ENCODE peak calls at places on chromosomes 12 and 14, in five cellular contexts. X, E, W, N and O are unnamed samples.
A peak's percentile ranks its signal among the peaks of the same experiment; 100 is the strongest.

GRCh38 chr12:47717443-47718193 is 7.7 kb downstream of the ENDOU start:
- DNase-seq in W (peak; percentile 85), E (peak; percentile 65), X (peak; percentile 42), N (peak; percentile 88), O (no peak)

GRCh38 chr14:102945346-102946130 is 23.1 kb downstream of the AMN start:
- DNase-seq in W (peak; percentile 84), E (no peak), X (no peak), N (peak; percentile 66), O (no peak)

GRCh38 chr12:64506955-64507354 is 55.0 kb downstream of the TBK1 start:
- DNase-seq in X (no peak), N (no peak), W (no peak), E (no peak), O (no peak)

GRCh38 chr12:108650083-108650482 is 16.4 kb upstream of the SELPLG start:
- DNase-seq in E (no peak), X (no peak), W (no peak), N (no peak), O (no peak)

GRCh38 chr12:131347345-131347714 is 363.6 kb upstream of the SFSWAP start:
- DNase-seq in E (no peak), N (no peak), X (no peak), W (no peak), O (no peak)

GRCh38 chr12:107571492-107571891 is 114.1 kb upstream of the PWP1 start:
- DNase-seq in W (no peak), E (no peak), N (no peak), X (no peak), O (no peak)

GRCh38 chr12:120261951-120262851 is 3.3 kb downstream of the PXN start:
- DNase-seq in E (peak; percentile 80), X (no peak), N (peak; percentile 58), W (no peak), O (peak; percentile 96)

GRCh38 chr12:116497051-116497529 is 62.1 kb upstream of the MAP1LC3B2 start:
- DNase-seq in X (no peak), E (no peak), N (no peak), W (no peak), O (peak; percentile 87)

GRCh38 chr12:64172143-64172970 is 49.7 kb downstream of the KICS2 start:
- DNase-seq in X (no peak), W (no peak), E (no peak), N (peak; percentile 36), O (peak; percentile 30)

GRCh38 chr14:105475269-105475915 is 771 bp downstream of the CRIP2 start:
- DNase-seq in X (no peak), N (peak; percentile 77), W (peak; percentile 9), E (no peak), O (peak; percentile 57)

GRCh38 chr12:122726056-122726558 is 4.5 kb downstream of the HCAR1 start:
- DNase-seq in N (no peak), X (peak; percentile 69), E (peak; percentile 90), W (no peak), O (peak; percentile 92)

GRCh38 chr14:40122978-40123648 is 690.9 kb upstream of the FBXO33 start:
- DNase-seq in N (peak; percentile 58), X (no peak), W (no peak), E (no peak), O (no peak)

GRCh38 chr12:45049912-45050318 is 984 bp downstream of the DBX2 start:
- DNase-seq in E (no peak), N (peak; percentile 0), W (no peak), X (no peak), O (no peak)

GRCh38 chr12:25377475-25378179 is 126.9 kb upstream of the KRAS start:
- DNase-seq in X (no peak), E (no peak), W (peak; percentile 94), N (peak; percentile 80), O (peak; percentile 44)

GRCh38 chr12:47190271-47190750 is 110.6 kb upstream of the AMIGO2 start:
- DNase-seq in E (peak; percentile 44), W (peak; percentile 74), N (peak; percentile 25), X (no peak), O (peak; percentile 80)

GRCh38 chr14:36975834-36976233 is 196.6 kb downstream of the SLC25A21 start:
- DNase-seq in W (peak; percentile 25), E (no peak), N (no peak), X (peak; percentile 79), O (peak; percentile 19)

GRCh38 chr12:106342397-106343212 is 14.9 kb upstream of the POLR3B start:
- DNase-seq in W (peak; percentile 75), X (peak; percentile 39), E (peak; percentile 77), N (peak; percentile 96), O (peak; percentile 67)

GRCh38 chr12:16349132-16349463 is 1.7 kb downstream of the MGST1 start:
- DNase-seq in W (peak; percentile 96), E (peak; percentile 86), X (peak; percentile 81), N (peak; percentile 98), O (peak; percentile 85)

DNA sequence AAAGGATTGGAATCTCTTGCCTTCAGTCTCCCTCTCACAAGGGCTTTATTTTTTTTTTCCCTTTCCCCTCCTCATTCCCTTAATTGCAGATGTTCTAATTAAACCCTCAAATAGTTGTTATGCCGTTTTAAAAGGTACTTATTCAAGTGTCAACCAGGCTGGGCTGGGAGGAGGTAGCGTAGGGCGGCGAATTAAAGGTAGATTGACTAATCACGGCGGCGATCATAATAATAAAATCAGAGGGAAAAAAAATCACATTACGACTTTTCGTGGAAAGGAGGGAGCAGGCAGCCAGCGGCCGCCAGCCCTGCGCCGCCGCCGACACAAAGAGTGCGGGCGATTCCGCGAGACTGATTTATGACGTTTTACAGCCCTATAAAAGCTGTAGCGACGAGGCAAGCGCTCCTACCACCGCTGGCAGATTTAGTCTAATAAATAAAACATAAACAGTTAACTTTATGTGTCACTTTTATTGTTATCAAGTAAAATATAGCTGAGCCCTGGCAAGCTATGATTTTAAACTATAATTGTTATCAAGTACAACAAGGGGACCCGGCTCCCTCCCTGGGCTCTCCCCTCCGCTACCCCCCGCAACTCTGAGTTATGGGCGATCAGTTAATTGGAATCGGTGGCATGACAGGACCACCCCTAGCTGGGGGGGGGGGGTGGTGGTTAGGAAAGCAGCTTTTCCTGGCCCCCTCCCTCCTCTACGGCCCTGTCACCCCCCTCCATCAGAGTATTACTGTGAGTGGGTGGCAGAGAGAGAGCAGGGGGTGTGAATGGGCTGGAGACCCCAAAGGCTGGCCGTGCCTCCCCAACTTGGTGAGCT is 1.5 kb upstream of the HOXC4 start:
- DNase-seq in X (no peak), N (no peak), E (no peak), W (no peak), O (no peak)
- H2AFZ ChIP-seq in X (no peak overlapping the region), N (peak overlapping the region; percentile 98), E (no peak overlapping the region), W (no peak overlapping the region), O (peak overlapping the region; percentile 96)

DNA sequence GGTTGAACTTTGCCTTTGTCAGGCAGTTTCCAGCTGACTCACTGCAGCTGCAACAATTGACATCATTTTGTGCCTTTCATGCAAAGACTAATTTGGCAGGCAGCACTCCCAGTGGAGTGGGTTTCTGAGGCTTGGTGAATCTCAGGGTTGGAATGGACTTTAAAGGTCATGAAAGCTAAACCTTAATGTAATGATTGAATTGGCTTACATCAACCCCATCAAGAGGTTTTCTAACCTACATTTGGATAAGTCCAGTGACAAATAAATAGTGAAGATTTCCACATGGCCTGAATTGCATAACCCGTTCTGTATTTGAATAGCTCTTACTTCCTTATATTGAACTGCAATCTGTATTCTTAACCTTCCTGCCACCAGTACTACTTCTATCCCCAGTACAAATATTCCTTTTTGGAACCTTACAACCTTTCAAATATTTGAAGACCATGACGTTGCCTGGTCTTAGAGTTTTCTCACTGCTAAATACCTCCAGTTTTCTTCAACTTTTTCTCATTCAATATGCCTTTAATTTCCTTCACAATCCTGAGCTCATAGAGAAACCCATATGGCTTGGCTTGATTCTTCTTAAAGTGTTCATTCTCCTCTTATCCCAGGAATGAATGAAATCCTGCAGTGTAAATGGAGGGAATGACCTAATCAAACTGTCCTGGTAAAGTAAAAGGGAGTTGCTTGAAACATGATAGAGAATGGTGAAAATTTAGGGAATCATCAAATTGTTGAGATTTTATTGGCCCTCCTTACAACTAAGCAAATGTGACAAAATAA is 168.1 kb upstream of the NOVA1 start:
- DNase-seq in E (peak; percentile 62), W (peak; percentile 69), N (peak; percentile 93), X (no peak), O (no peak)
- H2AFZ ChIP-seq in E (peak overlapping the region; percentile 18), W (no peak overlapping the region), N (no peak overlapping the region), X (no peak overlapping the region), O (no peak overlapping the region)

GRCh38 chr14:54806616-54807015 is 96.0 kb downstream of the GCH1 start:
- DNase-seq in N (no peak), E (no peak), X (no peak), W (no peak), O (no peak)

GRCh38 chr14:54803926-54804719 is 98.5 kb downstream of the GCH1 start:
- DNase-seq in X (peak; percentile 13), W (no peak), E (no peak), N (no peak), O (no peak)

GRCh38 chr14:54805080-54805479 is 97.5 kb downstream of the GCH1 start:
- DNase-seq in X (no peak), E (no peak), W (no peak), N (no peak), O (no peak)

GRCh38 chr14:54804720-54805060 is 97.9 kb downstream of the GCH1 start:
- DNase-seq in N (no peak), E (no peak), X (no peak), W (no peak), O (peak; percentile 66)

GRCh38 chr14:54805521-54806322 is 96.9 kb downstream of the GCH1 start:
- DNase-seq in E (peak; percentile 66), W (peak; percentile 77), N (peak; percentile 92), X (peak; percentile 62), O (peak; percentile 73)
- H2AFZ ChIP-seq in E (peak overlapping the region; percentile 48), W (peak overlapping the region; percentile 89), N (peak overlapping the region; percentile 73), X (peak overlapping the region; percentile 97), O (peak overlapping the region; percentile 87)

DNA sequence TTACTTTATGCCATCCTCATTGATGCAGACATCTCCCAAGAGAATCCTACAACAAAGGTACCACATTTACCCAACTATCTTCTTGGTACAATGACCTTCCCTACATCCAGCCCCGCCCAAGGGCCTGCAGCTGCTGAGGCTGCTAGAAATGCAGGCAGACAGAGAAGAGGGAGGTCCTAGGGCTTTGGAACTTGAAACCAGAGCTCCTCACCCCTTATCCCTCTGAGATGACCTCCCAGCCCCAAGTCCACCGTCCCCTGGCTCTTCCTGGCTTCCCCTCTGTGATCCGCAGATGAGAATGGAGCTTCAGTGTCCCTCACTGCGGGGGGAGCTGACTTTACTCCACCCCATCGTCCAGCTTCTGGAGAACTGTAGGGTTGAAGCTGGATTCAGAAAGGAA is 1.6 kb upstream of the TNFRSF1A start:
- DNase-seq in X (no peak), N (no peak), E (no peak), W (no peak), O (no peak)
- H2AFZ ChIP-seq in X (no peak overlapping the region), N (peak overlapping the region; percentile 45), E (no peak overlapping the region), W (peak overlapping the region; percentile 78), O (no peak overlapping the region)

DNA sequence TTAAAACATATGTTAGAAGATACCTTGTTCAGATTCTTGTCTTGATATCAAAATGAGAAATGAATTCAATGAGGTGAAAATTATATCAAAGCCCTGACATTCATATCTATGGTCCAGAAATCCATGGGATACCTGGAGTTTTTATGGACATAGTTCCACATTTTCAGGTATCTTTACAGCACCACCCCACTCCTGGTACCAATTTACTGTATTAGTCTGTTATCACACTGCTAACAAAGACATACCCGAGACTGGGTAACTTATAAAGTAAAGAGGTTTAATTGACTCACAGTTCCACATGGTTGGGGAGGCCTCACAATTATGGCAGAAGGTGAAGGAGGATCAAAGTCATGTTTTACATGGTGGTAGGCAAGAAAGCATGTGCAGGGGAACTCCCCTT is 361.5 kb downstream of the PRKD1 start:
- DNase-seq in X (no peak), W (no peak), N (no peak), E (no peak), O (no peak)
- H2AFZ ChIP-seq in X (no peak overlapping the region), W (no peak overlapping the region), N (no peak overlapping the region), E (no peak overlapping the region), O (no peak overlapping the region)

GRCh38 chr12:67208326-67209067 is 60.7 kb upstream of the CAND1 start:
- DNase-seq in W (no peak), N (no peak), E (no peak), X (no peak), O (no peak)
- H2AFZ ChIP-seq in W (no peak overlapping the region), N (no peak overlapping the region), E (no peak overlapping the region), X (no peak overlapping the region), O (no peak overlapping the region)

GRCh38 chr14:65230287-65230728 is 128.0 kb upstream of the MAX start:
- DNase-seq in X (peak; percentile 96), N (peak; percentile 53), W (no peak), E (peak; percentile 39), O (no peak)
- H2AFZ ChIP-seq in X (no peak overlapping the region), N (peak overlapping the region; percentile 95), W (peak overlapping the region; percentile 94), E (peak overlapping the region; percentile 55), O (peak overlapping the region; percentile 92)